ENCODE peak calls at places on chromosomes 12 and 14, in five cellular contexts. One of them, this sample, is unnamed.

GRCh38 chr12:123951467-123951866 is 21.2 kb downstream of the CCDC92 start:
- DNase-seq in HS-5: no peak
- DNase-seq in GM18507: no peak
- DNase-seq in neural crest cell: no peak
- DNase-seq in stimulated activated CD4-positive, alpha-beta T cell treated with anti-CD3 and anti-CD28 coated beads, Interleukin-1b, Interleukin-23, amount 100 ng/mL, for 1 hour: no peak
- DNase-seq in this sample: no peak

GRCh38 chr12:116525418-116526001 is 33.7 kb upstream of the MAP1LC3B2 start:
- DNase-seq in HS-5: peak; percentile 75
- DNase-seq in neural crest cell: no peak
- DNase-seq in stimulated activated CD4-positive, alpha-beta T cell treated with anti-CD3 and anti-CD28 coated beads, Interleukin-1b, Interleukin-23, amount 100 ng/mL, for 1 hour: no peak
- DNase-seq in GM18507: no peak
- DNase-seq in this sample: peak; percentile 56

GRCh38 chr14:44778562-44778961 is 183.2 kb downstream of the KLHL28 start:
- DNase-seq in stimulated activated CD4-positive, alpha-beta T cell treated with anti-CD3 and anti-CD28 coated beads, Interleukin-1b, Interleukin-23, amount 100 ng/mL, for 1 hour: no peak
- DNase-seq in HS-5: peak; percentile 60
- DNase-seq in neural crest cell: no peak
- DNase-seq in GM18507: no peak
- DNase-seq in this sample: no peak

GRCh38 chr14:65252471-65253255 is 150.3 kb upstream of the MAX start:
- DNase-seq in HS-5: no peak
- DNase-seq in GM18507: no peak
- DNase-seq in neural crest cell: no peak
- DNase-seq in stimulated activated CD4-positive, alpha-beta T cell treated with anti-CD3 and anti-CD28 coated beads, Interleukin-1b, Interleukin-23, amount 100 ng/mL, for 1 hour: no peak
- DNase-seq in this sample: no peak

GRCh38 chr12:53061404-53062010 is 11.6 kb downstream of the TNS2 start:
- DNase-seq in HS-5: no peak
- DNase-seq in GM18507: no peak
- DNase-seq in stimulated activated CD4-positive, alpha-beta T cell treated with anti-CD3 and anti-CD28 coated beads, Interleukin-1b, Interleukin-23, amount 100 ng/mL, for 1 hour: no peak
- DNase-seq in neural crest cell: no peak
- DNase-seq in this sample: peak; percentile 81

GRCh38 chr12:130014485-130014807 is 110.6 kb upstream of the TMEM132D start:
- DNase-seq in HS-5: no peak
- DNase-seq in GM18507: no peak
- DNase-seq in neural crest cell: no peak
- DNase-seq in stimulated activated CD4-positive, alpha-beta T cell treated with anti-CD3 and anti-CD28 coated beads, Interleukin-1b, Interleukin-23, amount 100 ng/mL, for 1 hour: no peak
- DNase-seq in this sample: no peak

GRCh38 chr12:76670776-76671175 is 93.1 kb upstream of the ZDHHC17 start:
- DNase-seq in stimulated activated CD4-positive, alpha-beta T cell treated with anti-CD3 and anti-CD28 coated beads, Interleukin-1b, Interleukin-23, amount 100 ng/mL, for 1 hour: no peak
- DNase-seq in HS-5: peak; percentile 29
- DNase-seq in GM18507: no peak
- DNase-seq in neural crest cell: no peak
- DNase-seq in this sample: no peak

GRCh38 chr14:77123381-77124344 is 17.9 kb downstream of the ZDHHC22 start:
- DNase-seq in stimulated activated CD4-positive, alpha-beta T cell treated with anti-CD3 and anti-CD28 coated beads, Interleukin-1b, Interleukin-23, amount 100 ng/mL, for 1 hour: no peak
- DNase-seq in neural crest cell: no peak
- DNase-seq in HS-5: no peak
- DNase-seq in GM18507: no peak
- DNase-seq in this sample: peak; percentile 83

GRCh38 chr14:70098257-70098809 is 90.4 kb downstream of the SLC8A3 start:
- DNase-seq in stimulated activated CD4-positive, alpha-beta T cell treated with anti-CD3 and anti-CD28 coated beads, Interleukin-1b, Interleukin-23, amount 100 ng/mL, for 1 hour: no peak
- DNase-seq in neural crest cell: no peak
- DNase-seq in GM18507: no peak
- DNase-seq in HS-5: no peak
- DNase-seq in this sample: no peak

GRCh38 chr12:20865873-20866272 is 55.4 kb downstream of the SLCO1B3 start:
- DNase-seq in GM18507: no peak
- DNase-seq in HS-5: peak; percentile 36
- DNase-seq in stimulated activated CD4-positive, alpha-beta T cell treated with anti-CD3 and anti-CD28 coated beads, Interleukin-1b, Interleukin-23, amount 100 ng/mL, for 1 hour: no peak
- DNase-seq in neural crest cell: no peak
- DNase-seq in this sample: no peak

GRCh38 chr12:47820631-47821345 is 1.1 kb upstream of the HDAC7 start:
- DNase-seq in stimulated activated CD4-positive, alpha-beta T cell treated with anti-CD3 and anti-CD28 coated beads, Interleukin-1b, Interleukin-23, amount 100 ng/mL, for 1 hour: no peak
- DNase-seq in HS-5: peak; percentile 93
- DNase-seq in neural crest cell: peak; percentile 79
- DNase-seq in GM18507: no peak
- DNase-seq in this sample: peak; percentile 90

GRCh38 chr12:29425722-29426121 is 44.8 kb upstream of the ERGIC2 start:
- DNase-seq in GM18507: no peak
- DNase-seq in neural crest cell: no peak
- DNase-seq in stimulated activated CD4-positive, alpha-beta T cell treated with anti-CD3 and anti-CD28 coated beads, Interleukin-1b, Interleukin-23, amount 100 ng/mL, for 1 hour: no peak
- DNase-seq in HS-5: no peak
- DNase-seq in this sample: no peak

GRCh38 chr14:21041676-21042433 is at the start of gene RNASE7:
- DNase-seq in HS-5: no peak
- DNase-seq in GM18507: no peak
- DNase-seq in stimulated activated CD4-positive, alpha-beta T cell treated with anti-CD3 and anti-CD28 coated beads, Interleukin-1b, Interleukin-23, amount 100 ng/mL, for 1 hour: no peak
- DNase-seq in neural crest cell: no peak
- DNase-seq in this sample: no peak

GRCh38 chr12:126182619-126183236 is 1117.5 kb downstream of the AACS start:
- DNase-seq in neural crest cell: no peak
- DNase-seq in HS-5: peak; percentile 41
- DNase-seq in GM18507: no peak
- DNase-seq in stimulated activated CD4-positive, alpha-beta T cell treated with anti-CD3 and anti-CD28 coated beads, Interleukin-1b, Interleukin-23, amount 100 ng/mL, for 1 hour: no peak
- DNase-seq in this sample: no peak

GRCh38 chr14:104114421-104115130 is 23.8 kb upstream of the KIF26A start:
- DNase-seq in stimulated activated CD4-positive, alpha-beta T cell treated with anti-CD3 and anti-CD28 coated beads, Interleukin-1b, Interleukin-23, amount 100 ng/mL, for 1 hour: no peak
- DNase-seq in neural crest cell: no peak
- DNase-seq in GM18507: no peak
- DNase-seq in HS-5: no peak
- DNase-seq in this sample: no peak

GRCh38 chr12:12946686-12947355 is 5.1 kb downstream of the GPRC5D start:
- DNase-seq in HS-5: peak; percentile 14
- DNase-seq in stimulated activated CD4-positive, alpha-beta T cell treated with anti-CD3 and anti-CD28 coated beads, Interleukin-1b, Interleukin-23, amount 100 ng/mL, for 1 hour: no peak
- DNase-seq in neural crest cell: no peak
- DNase-seq in GM18507: no peak
- DNase-seq in this sample: no peak

GRCh38 chr12:14995583-14996425 is 23.0 kb downstream of the PDE6H start:
- DNase-seq in GM18507: no peak
- DNase-seq in HS-5: peak; percentile 40
- DNase-seq in neural crest cell: no peak
- DNase-seq in stimulated activated CD4-positive, alpha-beta T cell treated with anti-CD3 and anti-CD28 coated beads, Interleukin-1b, Interleukin-23, amount 100 ng/mL, for 1 hour: no peak
- DNase-seq in this sample: no peak

GRCh38 chr14:55926007-55926406 is 192.2 kb upstream of the PELI2 start:
- DNase-seq in stimulated activated CD4-positive, alpha-beta T cell treated with anti-CD3 and anti-CD28 coated beads, Interleukin-1b, Interleukin-23, amount 100 ng/mL, for 1 hour: no peak
- DNase-seq in HS-5: no peak
- DNase-seq in neural crest cell: no peak
- DNase-seq in GM18507: no peak
- DNase-seq in this sample: no peak

GRCh38 chr14:81414123-81414522 is 14.0 kb upstream of the STON2 start:
- DNase-seq in stimulated activated CD4-positive, alpha-beta T cell treated with anti-CD3 and anti-CD28 coated beads, Interleukin-1b, Interleukin-23, amount 100 ng/mL, for 1 hour: no peak
- DNase-seq in HS-5: no peak
- DNase-seq in GM18507: no peak
- DNase-seq in neural crest cell: no peak
- DNase-seq in this sample: no peak

GRCh38 chr12:3686463-3686862 is 66.4 kb downstream of the CRACR2A start:
- DNase-seq in HS-5: no peak
- DNase-seq in neural crest cell: no peak
- DNase-seq in GM18507: no peak
- DNase-seq in stimulated activated CD4-positive, alpha-beta T cell treated with anti-CD3 and anti-CD28 coated beads, Interleukin-1b, Interleukin-23, amount 100 ng/mL, for 1 hour: no peak
- DNase-seq in this sample: no peak

GRCh38 chr12:41919025-41919424 is 225.6 kb downstream of the GXYLT1 start:
- DNase-seq in stimulated activated CD4-positive, alpha-beta T cell treated with anti-CD3 and anti-CD28 coated beads, Interleukin-1b, Interleukin-23, amount 100 ng/mL, for 1 hour: no peak
- DNase-seq in GM18507: no peak
- DNase-seq in neural crest cell: no peak
- DNase-seq in HS-5: no peak
- DNase-seq in this sample: no peak

GRCh38 chr12:6546016-6546415 is 9.8 kb downstream of the IFFO1 start:
- DNase-seq in stimulated activated CD4-positive, alpha-beta T cell treated with anti-CD3 and anti-CD28 coated beads, Interleukin-1b, Interleukin-23, amount 100 ng/mL, for 1 hour: no peak
- DNase-seq in GM18507: no peak
- DNase-seq in HS-5: no peak
- DNase-seq in neural crest cell: no peak
- DNase-seq in this sample: no peak

GRCh38 chr12:44589697-44590096 is 286.4 kb downstream of the NELL2 start:
- DNase-seq in neural crest cell: no peak
- DNase-seq in HS-5: no peak
- DNase-seq in stimulated activated CD4-positive, alpha-beta T cell treated with anti-CD3 and anti-CD28 coated beads, Interleukin-1b, Interleukin-23, amount 100 ng/mL, for 1 hour: no peak
- DNase-seq in GM18507: no peak
- DNase-seq in this sample: no peak

GRCh38 chr12:96368233-96368632 is 32.0 kb downstream of the CDK17 start:
- DNase-seq in GM18507: no peak
- DNase-seq in HS-5: no peak
- DNase-seq in neural crest cell: no peak
- DNase-seq in stimulated activated CD4-positive, alpha-beta T cell treated with anti-CD3 and anti-CD28 coated beads, Interleukin-1b, Interleukin-23, amount 100 ng/mL, for 1 hour: no peak
- DNase-seq in this sample: no peak

GRCh38 chr14:56195727-56196126 is 77.5 kb downstream of the PELI2 start:
- DNase-seq in neural crest cell: no peak
- DNase-seq in GM18507: peak; percentile 20
- DNase-seq in stimulated activated CD4-positive, alpha-beta T cell treated with anti-CD3 and anti-CD28 coated beads, Interleukin-1b, Interleukin-23, amount 100 ng/mL, for 1 hour: no peak
- DNase-seq in HS-5: no peak
- DNase-seq in this sample: no peak

GRCh38 chr14:98008381-98009113 is 1211.4 kb downstream of the VRK1 start:
- DNase-seq in neural crest cell: no peak
- DNase-seq in GM18507: no peak
- DNase-seq in HS-5: no peak
- DNase-seq in stimulated activated CD4-positive, alpha-beta T cell treated with anti-CD3 and anti-CD28 coated beads, Interleukin-1b, Interleukin-23, amount 100 ng/mL, for 1 hour: no peak
- DNase-seq in this sample: no peak

GRCh38 chr12:25792031-25792430 is 166.5 kb upstream of the RASSF8 start:
- DNase-seq in stimulated activated CD4-positive, alpha-beta T cell treated with anti-CD3 and anti-CD28 coated beads, Interleukin-1b, Interleukin-23, amount 100 ng/mL, for 1 hour: no peak
- DNase-seq in GM18507: no peak
- DNase-seq in HS-5: no peak
- DNase-seq in neural crest cell: no peak
- DNase-seq in this sample: no peak

GRCh38 chr12:91404362-91404899 is 221.8 kb upstream of the DCN start:
- DNase-seq in HS-5: no peak
- DNase-seq in neural crest cell: no peak
- DNase-seq in GM18507: no peak
- DNase-seq in stimulated activated CD4-positive, alpha-beta T cell treated with anti-CD3 and anti-CD28 coated beads, Interleukin-1b, Interleukin-23, amount 100 ng/mL, for 1 hour: no peak
- DNase-seq in this sample: no peak